ENCODE peak calls at places on chromosomes 1 and 21, in ten cellular contexts. T, V, M, H, E, X, W, G, N and S are unnamed samples.

GRCh38 chr1:228014235-228014930 is 7.6 kb downstream of the WNT3A start:
- DNase-seq in T (no peak), V (peak; percentile 61), M (peak; percentile 20), H (no peak), E (no peak), X (no peak), W (peak; percentile 17), G (no peak), N (no peak), S (peak; percentile 11)

GRCh38 chr1:147292635-147293251 is 50.3 kb downstream of the CHD1L start:
- DNase-seq in T (no peak), V (peak; percentile 97), M (peak; percentile 96), H (no peak), E (no peak), X (no peak), W (no peak), G (no peak), N (no peak), S (no peak)

GRCh38 chr1:234970731-234971476 is 157.7 kb downstream of the TOMM20 start:
- DNase-seq in T (peak; percentile 79), V (peak; percentile 93), M (peak; percentile 97), H (no peak), E (no peak), X (peak; percentile 43), W (peak; percentile 82), G (no peak), N (no peak), S (no peak)

GRCh38 chr1:155009221-155009711 is 6.7 kb downstream of the ZBTB7B start:
- DNase-seq in T (no peak), V (no peak), M (no peak), H (no peak), E (no peak), X (no peak), W (no peak), G (no peak), N (no peak), S (no peak)

GRCh38 chr1:227900571-227901051 is 47.1 kb downstream of the WNT9A start:
- DNase-seq in T (peak; percentile 13), V (no peak), M (no peak), H (no peak), E (no peak), X (no peak), W (no peak), G (no peak), N (no peak), S (no peak)

GRCh38 chr1:112956503-112957132 is 622 bp upstream of the SLC16A1 start:
- DNase-seq in T (peak; percentile 17), V (no peak), M (peak; percentile 38), H (no peak), E (no peak), X (no peak), W (peak; percentile 5), G (peak; percentile 65), N (no peak), S (no peak)

GRCh38 chr21:25639922-25640670 is 1.0 kb downstream of the JAM2 start:
- DNase-seq in T (peak; percentile 15), V (no peak), M (no peak), H (peak; percentile 50), E (peak; percentile 29), X (peak; percentile 50), W (peak; percentile 22), G (no peak), N (no peak), S (peak; percentile 42)

GRCh38 chr1:155064109-155064812 is 721 bp downstream of the EFNA4 start:
- DNase-seq in T (no peak), V (no peak), M (no peak), H (no peak), E (no peak), X (peak; percentile 82), W (peak; percentile 81), G (no peak), N (no peak), S (peak; percentile 68)

GRCh38 chr1:184802739-184803492 is 48.3 kb upstream of the EDEM3 start:
- DNase-seq in T (no peak), V (peak; percentile 36), M (no peak), H (no peak), E (no peak), X (peak; percentile 34), W (no peak), G (peak; percentile 59), N (no peak), S (no peak)

GRCh38 chr21:26883768-26884167 is 38.6 kb upstream of the ADAMTS1 start:
- DNase-seq in T (no peak), V (peak; percentile 46), M (no peak), H (no peak), E (no peak), X (no peak), W (no peak), G (no peak), N (no peak), S (no peak)

GRCh38 chr1:9561429-9561828 is 22.2 kb downstream of the SLC25A33 start:
- DNase-seq in T (peak; percentile 60), V (peak; percentile 98), M (peak; percentile 84), H (no peak), E (no peak), X (no peak), W (peak; percentile 81), G (peak; percentile 88), N (no peak), S (no peak)

GRCh38 chr1:87084247-87084836 is 169.9 kb downstream of the HS2ST1 start:
- DNase-seq in T (no peak), V (peak; percentile 67), M (no peak), H (no peak), E (no peak), X (no peak), W (peak; percentile 47), G (peak; percentile 59), N (no peak), S (peak; percentile 23)
- TF ChIP-seq CTCF in T (peak; percentile 85), V (peak; percentile 44), M (no peak), H (peak; percentile 79), E (no peak), X (peak; percentile 31), W (peak; percentile 65), G (peak; percentile 79), N (peak; percentile 21), S (peak; percentile 20)

GRCh38 chr1:94205639-94206038 is 31.7 kb downstream of the ARHGAP29 start:
- DNase-seq in T (no peak), V (no peak), M (no peak), H (no peak), E (no peak), X (no peak), W (no peak), G (no peak), N (no peak), S (no peak)

GRCh38 chr1:94209425-94209824 is 28.0 kb downstream of the ARHGAP29 start:
- DNase-seq in T (no peak), V (peak; percentile 91), M (peak; percentile 42), H (no peak), E (no peak), X (no peak), W (no peak), G (peak; percentile 80), N (no peak), S (no peak)

GRCh38 chr1:94207695-94208094 is 29.7 kb downstream of the ARHGAP29 start:
- DNase-seq in T (no peak), V (peak; percentile 49), M (no peak), H (no peak), E (no peak), X (no peak), W (no peak), G (no peak), N (no peak), S (no peak)

GRCh38 chr1:94215955-94216354 is 21.4 kb downstream of the ARHGAP29 start:
- DNase-seq in T (no peak), V (peak; percentile 27), M (no peak), H (no peak), E (no peak), X (no peak), W (no peak), G (no peak), N (no peak), S (no peak)

DNA sequence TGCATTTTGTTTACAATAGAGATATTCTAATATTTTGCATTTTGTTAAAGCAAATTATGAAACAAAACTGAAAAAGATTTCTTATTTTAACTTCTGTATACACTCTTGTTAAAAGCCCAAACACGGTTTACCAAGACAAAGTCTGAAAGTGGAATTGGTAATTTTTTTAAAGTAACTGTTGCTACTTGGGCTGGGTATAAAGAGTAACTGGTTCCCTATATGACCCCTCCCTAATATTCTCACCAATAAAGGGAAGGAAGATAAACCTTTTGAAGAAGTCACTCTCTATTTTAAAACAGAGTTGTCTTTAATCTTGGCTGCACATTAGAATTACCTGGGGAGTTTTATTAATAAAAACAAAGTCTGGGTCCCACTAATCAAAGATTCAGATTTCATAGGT is 27.4 kb downstream of the ARHGAP29 start:
- DNase-seq in T (no peak), V (no peak), M (no peak), H (no peak), E (no peak), X (no peak), W (no peak), G (no peak), N (no peak), S (no peak)
- TF ChIP-seq CTCF in T (no peak), V (no peak), M (no peak), H (no peak), E (no peak), X (no peak), W (no peak), G (no peak), N (no peak), S (no peak)

DNA sequence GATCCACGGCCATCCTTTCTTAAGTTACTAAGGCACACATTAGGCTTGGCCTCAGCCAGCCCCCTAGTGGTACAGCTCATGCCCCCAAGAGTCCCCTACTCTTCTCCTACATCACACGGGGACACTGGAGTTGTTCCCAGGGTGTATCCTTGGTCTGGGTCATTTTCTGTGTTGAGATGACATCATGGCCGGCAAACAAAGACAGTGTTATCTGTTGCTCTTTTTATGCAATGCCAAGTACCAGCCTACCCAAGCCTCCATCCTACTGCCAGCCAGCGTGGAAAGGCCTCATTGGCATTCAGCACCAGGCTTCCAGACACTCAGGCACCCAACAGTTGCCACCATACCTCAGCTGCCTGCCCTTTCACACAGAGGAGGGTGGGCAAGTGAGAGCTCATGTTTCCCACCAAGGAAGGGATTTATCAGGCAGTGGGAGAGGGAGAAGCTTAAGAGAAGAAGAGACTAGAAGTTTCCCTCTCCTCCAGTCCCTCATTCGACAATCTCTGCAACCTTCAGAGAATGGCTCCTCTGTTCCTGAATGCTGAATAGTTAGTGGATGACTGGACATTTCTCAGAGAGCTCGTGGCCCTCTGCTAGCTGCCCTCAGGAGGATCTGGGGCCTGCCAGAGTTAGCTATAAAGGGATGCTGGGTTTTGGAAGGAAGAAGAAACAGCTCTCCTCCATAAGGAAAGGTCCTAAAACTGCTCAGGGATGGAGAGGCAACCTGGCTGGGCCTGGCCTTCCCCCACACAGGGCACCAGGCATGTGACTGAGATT is 17.7 kb downstream of the CBR1 start:
- DNase-seq in T (no peak), V (no peak), M (no peak), H (no peak), E (no peak), X (no peak), W (no peak), G (no peak), N (no peak), S (no peak)
- TF ChIP-seq CTCF in T (no peak), V (peak; percentile 10), M (peak; percentile 45), H (peak; percentile 19), E (no peak), X (no peak), W (no peak), G (no peak), N (peak; percentile 33), S (no peak)

DNA sequence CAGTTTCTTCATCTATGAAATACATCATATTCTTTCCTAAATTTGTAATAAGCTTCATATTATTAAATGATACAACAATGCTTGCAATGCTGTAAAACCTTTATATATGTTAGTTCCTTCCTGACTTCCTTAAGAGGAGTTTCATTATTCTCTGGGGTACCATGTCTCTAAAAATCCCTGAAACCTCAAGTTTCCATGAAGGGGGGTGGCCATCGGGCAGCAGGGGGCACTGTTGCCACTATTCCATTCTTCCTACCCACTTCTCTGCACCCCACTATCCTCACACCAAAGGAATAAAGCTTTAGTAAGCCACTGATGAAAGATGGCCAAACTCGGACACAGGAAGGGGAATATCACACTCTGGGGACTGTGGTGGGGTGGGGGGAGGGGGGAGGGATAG is 9.0 kb upstream of the DMRTB1 start:
- DNase-seq in T (no peak), V (peak; percentile 5), M (no peak), H (no peak), E (no peak), X (no peak), W (no peak), G (no peak), N (no peak), S (no peak)
- TF ChIP-seq CTCF in T (no peak), V (peak; percentile 42), M (peak; percentile 65), H (peak; percentile 45), E (no peak), X (peak; percentile 41), W (peak; percentile 28), G (peak; percentile 35), N (peak; percentile 46), S (no peak)